ENCODE peak calls at places on chromosomes 4 and X, in eight cellular contexts. D is PC-9, B is A673, I is astrocyte of the spinal cord, S is uterus, Z is transverse colon, U is PC-3, V is neural crest cell. W is an unnamed sample.

GRCh38 chrX:74420194-74421035 is 878 bp upstream of the SLC16A2 start:
- DNase-seq in I (peak; percentile 58), S (peak; percentile 83), B (peak; percentile 46), U (peak; percentile 70), D (peak; percentile 1), V (peak; percentile 26), Z (peak; percentile 57), W (peak; percentile 85)

GRCh38 chr4:179145746-179146530 is 1703.7 kb upstream of the AGA start:
- DNase-seq in Z (no peak), S (no peak), I (peak; percentile 71), U (peak; percentile 27), D (no peak), V (no peak), B (no peak), W (no peak)

GRCh38 chr4:83599183-83599582 is 63.3 kb downstream of the GPAT3 start:
- DNase-seq in U (peak; percentile 48), D (no peak), I (peak; percentile 49), S (no peak), Z (no peak), B (peak; percentile 51), V (no peak), W (no peak)

GRCh38 chrX:108699368-108699767 is 37.0 kb downstream of the IRS4 start:
- DNase-seq in U (peak; percentile 66), D (no peak), I (peak; percentile 36), Z (no peak), V (no peak), S (no peak), B (peak; percentile 56), W (no peak)

GRCh38 chr4:173370130-173370476 is 651 bp upstream of the SAP30 start:
- DNase-seq in D (no peak), Z (peak; percentile 65), V (no peak), U (no peak), I (no peak), B (no peak), S (peak; percentile 65), W (no peak)

GRCh38 chr4:68180858-68181531 is 51.3 kb upstream of the TMPRSS11F start:
- DNase-seq in D (no peak), Z (no peak), B (no peak), S (no peak), U (peak; percentile 79), V (no peak), I (peak; percentile 13), W (no peak)

GRCh38 chrX:150236304-150236703 is 126.8 kb upstream of the MAMLD1 start:
- DNase-seq in U (peak; percentile 7), D (no peak), S (no peak), B (no peak), I (no peak), Z (no peak), V (no peak), W (peak; percentile 38)

GRCh38 chr4:146229406-146229805 is 15.1 kb downstream of the REELD1 start:
- DNase-seq in S (no peak), Z (no peak), U (no peak), V (no peak), I (no peak), D (no peak), B (no peak), W (no peak)

GRCh38 chrX:102959471-102959870 is 22.4 kb downstream of the RAB40AL start:
- DNase-seq in D (peak; percentile 28), Z (no peak), V (no peak), U (peak; percentile 88), B (no peak), S (no peak), I (peak; percentile 55), W (no peak)

GRCh38 chr4:114562176-114562904 is 36.3 kb upstream of the UGT8 start:
- DNase-seq in Z (no peak), S (no peak), B (no peak), D (no peak), V (no peak), I (no peak), U (no peak), W (no peak)

GRCh38 chr4:185716008-185716976 is 95.7 kb downstream of the SORBS2 start:
- DNase-seq in S (no peak), D (no peak), B (no peak), Z (no peak), U (no peak), V (no peak), I (no peak), W (no peak)

GRCh38 chr4:69718376-69719293 is 41.8 kb downstream of the SULT1B1 start:
- DNase-seq in I (peak; percentile 45), B (peak; percentile 33), D (no peak), Z (no peak), U (peak; percentile 33), V (no peak), S (no peak), W (no peak)

GRCh38 chr4:118279328-118279727 is 73.5 kb downstream of the PRSS12 start:
- DNase-seq in V (no peak), Z (no peak), B (no peak), I (no peak), D (no peak), S (no peak), U (no peak), W (no peak)

GRCh38 chrX:44306336-44306735 is 37.1 kb downstream of the EFHC2 start:
- DNase-seq in I (peak; percentile 15), Z (peak; percentile 26), V (no peak), S (no peak), D (peak; percentile 39), U (peak; percentile 95), B (peak; percentile 63), W (no peak)

GRCh38 chrX:18640686-18641085 is 31.2 kb downstream of the RS1 start:
- DNase-seq in S (no peak), D (no peak), V (no peak), I (no peak), U (no peak), B (no peak), Z (no peak), W (no peak)

GRCh38 chr4:78937837-78938236 is 1.4 kb downstream of the PAQR3 start:
- DNase-seq in B (no peak), U (peak; percentile 18), D (no peak), Z (no peak), S (no peak), I (no peak), V (no peak), W (no peak)

GRCh38 chr4:55906999-55907398 is 41.7 kb upstream of the CEP135 start:
- DNase-seq in V (no peak), D (no peak), I (no peak), Z (no peak), B (no peak), U (peak; percentile 97), S (no peak), W (no peak)

DNA sequence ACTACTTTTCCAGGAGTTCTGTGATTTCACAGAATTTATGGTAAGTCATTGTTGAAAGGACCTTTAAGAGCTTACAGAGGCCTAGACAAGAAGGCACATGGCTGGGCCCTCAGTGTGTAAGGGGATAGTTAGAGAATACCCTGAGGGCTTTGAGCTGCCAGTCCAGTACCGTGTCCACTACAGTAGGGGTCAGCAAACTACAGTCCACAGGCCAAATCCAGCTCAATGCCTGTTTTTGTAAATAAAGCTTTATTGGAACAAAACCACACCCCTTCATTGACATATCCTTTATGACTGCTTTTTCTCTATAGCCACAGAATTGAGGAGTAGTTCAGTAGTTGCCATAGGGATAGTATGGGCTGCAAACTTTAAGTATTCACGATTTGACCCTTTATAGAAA is 176.2 kb downstream of the MID1 start:
- DNase-seq in Z (no peak), I (no peak), B (no peak), V (no peak), S (no peak), D (no peak), U (no peak), W (no peak)
- TF ChIP-seq CTCF in Z (no peak), I (no peak), B (no peak), V (no peak), S (no peak), D (no peak), U (peak; percentile 26), W (peak; percentile 5)

GRCh38 chr4:158209825-158210807 is at the start of gene TMEM144:
- DNase-seq in U (peak; percentile 88), S (peak; percentile 89), B (peak; percentile 95), I (peak; percentile 91), D (peak; percentile 94), Z (peak; percentile 92), V (peak; percentile 57), W (peak; percentile 89)
- TF ChIP-seq CTCF in U (no peak), S (no peak), B (peak; percentile 32), I (peak; percentile 16), D (no peak), Z (no peak), V (no peak), W (peak; percentile 22)

GRCh38 chrX:40542208-40542607 is 38.6 kb upstream of the ATP6AP2 start:
- DNase-seq in B (no peak), S (no peak), I (no peak), Z (no peak), D (no peak), V (no peak), U (no peak), W (no peak)
- TF ChIP-seq CTCF in B (peak; percentile 29), S (no peak), I (no peak), Z (no peak), D (no peak), V (no peak), U (peak; percentile 18), W (no peak)

GRCh38 chr4:10089346-10089745 is 27.3 kb downstream of the WDR1 start:
- DNase-seq in D (no peak), V (no peak), B (no peak), Z (peak; percentile 88), I (no peak), S (no peak), U (peak; percentile 19), W (no peak)
- TF ChIP-seq CTCF in D (peak; percentile 41), V (peak; percentile 51), B (peak; percentile 25), Z (peak; percentile 69), I (peak; percentile 47), S (no peak), U (peak; percentile 57), W (peak; percentile 39)

GRCh38 chr4:23425570-23425969 is 464.3 kb downstream of the PPARGC1A start:
- DNase-seq in D (no peak), I (no peak), U (no peak), Z (no peak), V (no peak), B (no peak), S (no peak), W (no peak)

GRCh38 chr4:23423540-23423939 is 466.3 kb downstream of the PPARGC1A start:
- DNase-seq in I (no peak), D (no peak), S (no peak), V (no peak), B (no peak), U (no peak), Z (no peak), W (no peak)

DNA sequence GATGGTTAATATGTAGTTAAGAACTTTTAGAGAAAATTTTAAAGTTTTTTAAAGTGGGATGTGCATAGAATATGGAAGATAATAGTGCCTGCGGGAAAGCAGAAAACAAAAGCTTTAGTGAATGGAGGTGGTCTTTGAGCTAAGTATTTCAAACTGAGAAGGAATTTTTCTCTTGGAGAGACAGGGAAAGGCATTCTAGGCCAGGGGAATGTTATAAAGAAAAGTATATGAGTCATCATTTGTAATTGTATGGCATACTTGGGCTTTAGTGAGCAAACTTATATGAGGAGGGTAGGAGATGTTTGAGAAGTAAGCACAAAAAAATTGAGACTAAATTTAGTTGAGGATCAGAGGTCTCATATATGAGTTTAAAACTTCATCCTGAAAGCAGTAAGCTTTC is 467.0 kb downstream of the PPARGC1A start:
- DNase-seq in I (peak; percentile 19), U (no peak), S (no peak), V (no peak), D (no peak), B (no peak), Z (no peak), W (no peak)
- TF ChIP-seq CTCF in I (no peak), U (no peak), S (no peak), V (no peak), D (no peak), B (no peak), Z (no peak), W (no peak)

W was measured in osteocyte.